ENCODE peak calls at places on chromosomes 7 and 10, in five cellular contexts. One of them, this sample, is unnamed.

GRCh38 chr7:29988391-29989256 is 977 bp downstream of the SCRN1 start:
- DNase-seq in left ventricle myocardium inferior: peak; percentile 53
- DNase-seq in lung microvascular endothelial cell: peak; percentile 43
- DNase-seq in LoVo: peak; percentile 55
- DNase-seq in NCI-H774: peak; percentile 44
- DNase-seq in this sample: peak; percentile 86

GRCh38 chr7:671415-672042 is 55.0 kb upstream of the DNAAF5 start:
- DNase-seq in lung microvascular endothelial cell: no peak
- DNase-seq in LoVo: no peak
- DNase-seq in NCI-H774: no peak
- DNase-seq in left ventricle myocardium inferior: no peak
- DNase-seq in this sample: no peak

GRCh38 chr7:43443380-43443779 is 139.5 kb upstream of the STK17A start:
- DNase-seq in NCI-H774: no peak
- DNase-seq in LoVo: no peak
- DNase-seq in lung microvascular endothelial cell: no peak
- DNase-seq in left ventricle myocardium inferior: no peak
- DNase-seq in this sample: no peak

GRCh38 chr10:43393606-43394360 is 15.2 kb downstream of the HNRNPF start:
- DNase-seq in lung microvascular endothelial cell: no peak
- DNase-seq in LoVo: no peak
- DNase-seq in left ventricle myocardium inferior: no peak
- DNase-seq in NCI-H774: no peak
- DNase-seq in this sample: no peak

GRCh38 chr10:42932735-42933453 is 144.0 kb upstream of the RET start:
- DNase-seq in NCI-H774: peak; percentile 10
- DNase-seq in lung microvascular endothelial cell: no peak
- DNase-seq in left ventricle myocardium inferior: no peak
- DNase-seq in LoVo: no peak
- DNase-seq in this sample: no peak

GRCh38 chr7:1065263-1066260 is 21.2 kb downstream of the GPR146 start:
- DNase-seq in NCI-H774: no peak
- DNase-seq in lung microvascular endothelial cell: peak; percentile 75
- DNase-seq in left ventricle myocardium inferior: peak; percentile 88
- DNase-seq in LoVo: no peak
- DNase-seq in this sample: peak; percentile 91

GRCh38 chr7:36904101-36904500 is 179.8 kb upstream of the AOAH start:
- DNase-seq in left ventricle myocardium inferior: no peak
- DNase-seq in lung microvascular endothelial cell: no peak
- DNase-seq in LoVo: no peak
- DNase-seq in NCI-H774: no peak
- DNase-seq in this sample: no peak

GRCh38 chr7:123749537-123749857 is 694 bp upstream of the WASL start:
- DNase-seq in LoVo: peak; percentile 77
- DNase-seq in left ventricle myocardium inferior: no peak
- DNase-seq in NCI-H774: no peak
- DNase-seq in lung microvascular endothelial cell: peak; percentile 66
- DNase-seq in this sample: no peak

GRCh38 chr7:38951213-38951612 is 26.5 kb upstream of the POU6F2 start:
- DNase-seq in NCI-H774: no peak
- DNase-seq in lung microvascular endothelial cell: no peak
- DNase-seq in LoVo: no peak
- DNase-seq in left ventricle myocardium inferior: no peak
- DNase-seq in this sample: no peak

GRCh38 chr7:151225948-151226510 is 976 bp downstream of the ABCF2 start:
- DNase-seq in NCI-H774: no peak
- DNase-seq in LoVo: no peak
- DNase-seq in left ventricle myocardium inferior: no peak
- DNase-seq in lung microvascular endothelial cell: no peak
- DNase-seq in this sample: no peak

GRCh38 chr10:55631071-55631654 is 729.9 kb downstream of the ZWINT start:
- DNase-seq in lung microvascular endothelial cell: peak; percentile 29
- DNase-seq in left ventricle myocardium inferior: peak; percentile 33
- DNase-seq in NCI-H774: peak; percentile 86
- DNase-seq in LoVo: no peak
- DNase-seq in this sample: no peak

GRCh38 chr10:71316081-71316785 is 2.8 kb upstream of the SLC29A3 start:
- DNase-seq in LoVo: no peak
- DNase-seq in NCI-H774: no peak
- DNase-seq in left ventricle myocardium inferior: no peak
- DNase-seq in lung microvascular endothelial cell: peak; percentile 20
- DNase-seq in this sample: no peak

GRCh38 chr7:150923802-150924201 is 54.3 kb downstream of the KCNH2 start:
- DNase-seq in left ventricle myocardium inferior: no peak
- DNase-seq in lung microvascular endothelial cell: no peak
- DNase-seq in LoVo: no peak
- DNase-seq in NCI-H774: no peak
- DNase-seq in this sample: no peak